ENCODE peak calls at places on chromosomes 3 and 15, in six cellular contexts. Z, M, E, P, V and A are unnamed samples.

GRCh38 chr15:32838820-32839219 is 121.0 kb downstream of the GREM1 start:
- DNase-seq in Z (no peak), M (peak), E (no peak), P (no peak), V (no peak), A (no peak)

GRCh38 chr3:133414021-133414392 is 14.2 kb downstream of the BFSP2 start:
- DNase-seq in Z (no peak), M (no peak), E (no peak), P (no peak), V (no peak), A (no peak)

GRCh38 chr15:23897576-23897975 is 210.5 kb upstream of the NDN start:
- DNase-seq in Z (no peak), M (no peak), E (no peak), P (no peak), V (no peak), A (no peak)

GRCh38 chr3:61872077-61872706 is 310.8 kb downstream of the PTPRG start:
- DNase-seq in Z (no peak), M (no peak), E (no peak), P (no peak), V (no peak), A (no peak)

GRCh38 chr3:65945480-65945879 is 93.2 kb downstream of the MAGI1 start:
- DNase-seq in Z (no peak), M (peak), E (no peak), P (no peak), V (no peak), A (no peak)

GRCh38 chr3:62211675-62212429 is 161.5 kb downstream of the FEZF2 start:
- DNase-seq in Z (no peak), M (no peak), E (no peak), P (no peak), V (no peak), A (no peak)

GRCh38 chr3:30286811-30287210 is 319.6 kb upstream of the TGFBR2 start:
- DNase-seq in Z (no peak), M (peak), E (no peak), P (no peak), V (no peak), A (no peak)

GRCh38 chr3:160869825-160870224 is 113.8 kb downstream of the PPM1L start:
- DNase-seq in Z (no peak), M (no peak), E (no peak), P (no peak), V (no peak), A (no peak)

GRCh38 chr3:141191097-141191749 is 40.4 kb upstream of the PXYLP1 start:
- DNase-seq in Z (no peak), M (no peak), E (no peak), P (no peak), V (no peak), A (no peak)

GRCh38 chr3:174540536-174540935 is 318.6 kb upstream of the NAALADL2 start:
- DNase-seq in Z (no peak), M (no peak), E (no peak), P (no peak), V (no peak), A (no peak)

GRCh38 chr3:138472141-138472825 is 37.9 kb downstream of the ESYT3 start:
- DNase-seq in Z (no peak), M (no peak), E (no peak), P (no peak), V (no peak), A (no peak)

GRCh38 chr3:36906504-36907149 is 38.2 kb downstream of the TRANK1 start:
- DNase-seq in Z (no peak), M (no peak), E (peak), P (no peak), V (no peak), A (no peak)

GRCh38 chr3:85781806-85782205 is 823.0 kb downstream of the CADM2 start:
- DNase-seq in Z (no peak), M (no peak), E (no peak), P (no peak), V (no peak), A (no peak)

GRCh38 chr15:90845201-90845949 is 23.0 kb upstream of the FURIN start:
- DNase-seq in Z (no peak), M (peak), E (no peak), P (no peak), V (peak), A (peak)

GRCh38 chr15:22949074-22949547 is 31.1 kb downstream of the CYFIP1 start:
- DNase-seq in Z (no peak), M (no peak), E (no peak), P (no peak), V (peak), A (no peak)

GRCh38 chr3:98884675-98885371 is 16.7 kb downstream of the DCBLD2 start:
- DNase-seq in Z (no peak), M (no peak), E (no peak), P (no peak), V (no peak), A (no peak)

GRCh38 chr3:106376016-106376415 is 507.2 kb upstream of the CBLB start:
- DNase-seq in Z (no peak), M (peak), E (no peak), P (no peak), V (no peak), A (no peak)

GRCh38 chr3:37054370-37054769 is 61.1 kb downstream of the MLH1 start:
- DNase-seq in Z (no peak), M (peak), E (no peak), P (no peak), V (no peak), A (no peak)

GRCh38 chr15:56758770-56759449 is 25.6 kb upstream of the ZNF280D start:
- DNase-seq in Z (no peak), M (peak), E (no peak), P (no peak), V (no peak), A (no peak)

GRCh38 chr15:84982301-84982920 is 755 bp downstream of the PDE8A start:
- DNase-seq in Z (no peak), M (peak), E (peak), P (peak), V (peak), A (no peak)

GRCh38 chr3:190696777-190697501 is 165.6 kb downstream of the GMNC start:
- DNase-seq in Z (no peak), M (no peak), E (no peak), P (no peak), V (no peak), A (no peak)

GRCh38 chr3:45761831-45762230 is 34.5 kb downstream of the SLC6A20 start:
- DNase-seq in Z (no peak), M (no peak), E (no peak), P (no peak), V (no peak), A (no peak)

GRCh38 chr15:52728899-52729298 is 49.7 kb upstream of the ATOSA start:
- DNase-seq in Z (no peak), M (no peak), E (no peak), P (no peak), V (no peak), A (no peak)

GRCh38 chr15:88647362-88648105 is 8.7 kb downstream of the ISG20 start:
- DNase-seq in Z (no peak), M (no peak), E (no peak), P (no peak), V (peak), A (no peak)

GRCh38 chr15:81337241-81337640 is 13.3 kb upstream of the STARD5 start:
- DNase-seq in Z (no peak), M (no peak), E (no peak), P (no peak), V (no peak), A (no peak)

GRCh38 chr15:70375586-70375985 is 277.9 kb upstream of the TLE3 start:
- DNase-seq in Z (no peak), M (no peak), E (no peak), P (no peak), V (peak), A (no peak)

GRCh38 chr3:10450494-10451440 is 54.6 kb downstream of the ATP2B2 start:
- DNase-seq in Z (no peak), M (no peak), E (no peak), P (no peak), V (peak), A (no peak)

GRCh38 chr3:25257026-25257425 is 171.0 kb upstream of the RARB start:
- DNase-seq in Z (no peak), M (peak), E (no peak), P (no peak), V (no peak), A (no peak)

GRCh38 chr3:173690542-173690941 is 293.0 kb downstream of the NLGN1 start:
- DNase-seq in Z (no peak), M (peak), E (no peak), P (no peak), V (no peak), A (no peak)

GRCh38 chr3:52313774-52314188 is 2.3 kb upstream of the DNAH1 start:
- DNase-seq in Z (no peak), M (peak), E (no peak), P (no peak), V (no peak), A (no peak)

GRCh38 chr3:188345223-188345622 is 191.3 kb downstream of the LPP start:
- DNase-seq in Z (no peak), M (peak), E (no peak), P (no peak), V (no peak), A (no peak)

GRCh38 chr3:49563040-49563578 is 8.8 kb downstream of the BSN start:
- DNase-seq in Z (no peak), M (no peak), E (no peak), P (no peak), V (no peak), A (no peak)